ENCODE peak calls at places on chromosomes 13 and 19, in seven cellular contexts. V, I, S, M, J, O and H are unnamed samples.

GRCh38 chr19:40502647-40503046 is 35.8 kb downstream of the SPTBN4 start:
- DNase-seq in O (no peak), M (no peak), S (peak; percentile 17), V (peak; percentile 69), I (no peak), J (no peak), H (peak; percentile 72)

GRCh38 chr13:48426052-48426451 is 13.1 kb upstream of the LPAR6 start:
- DNase-seq in S (no peak), J (no peak), I (no peak), V (no peak), O (no peak), M (no peak), H (no peak)

GRCh38 chr19:4977299-4978174 is 8.6 kb downstream of the KDM4B start:
- DNase-seq in M (peak; percentile 95), V (peak; percentile 65), S (no peak), I (no peak), O (peak; percentile 68), J (peak; percentile 92), H (no peak)

GRCh38 chr19:18119243-18120105 is 21.9 kb downstream of the MAST3 start:
- DNase-seq in O (no peak), I (no peak), J (no peak), S (no peak), V (no peak), M (no peak), H (no peak)

GRCh38 chr19:33758541-33759013 is 38.1 kb upstream of the KCTD15 start:
- DNase-seq in J (no peak), I (no peak), S (no peak), O (no peak), V (no peak), M (peak; percentile 5), H (no peak)

GRCh38 chr13:63696055-63696454 is 2280.4 kb upstream of the PCDH20 start:
- DNase-seq in S (no peak), I (no peak), M (peak; percentile 93), V (no peak), J (peak; percentile 68), O (no peak), H (no peak)

GRCh38 chr19:32200312-32201038 is 144.9 kb upstream of the ZNF507 start:
- DNase-seq in O (no peak), M (no peak), S (no peak), J (no peak), V (no peak), I (no peak), H (no peak)

GRCh38 chr19:33556261-33556660 is 34.7 kb upstream of the PEPD start:
- DNase-seq in V (no peak), S (no peak), J (no peak), I (no peak), M (no peak), O (no peak), H (no peak)

GRCh38 chr19:17721821-17722220 is 2.5 kb downstream of the MAP1S start:
- DNase-seq in J (peak; percentile 43), M (peak; percentile 13), O (no peak), S (no peak), V (no peak), I (no peak), H (no peak)

DNA sequence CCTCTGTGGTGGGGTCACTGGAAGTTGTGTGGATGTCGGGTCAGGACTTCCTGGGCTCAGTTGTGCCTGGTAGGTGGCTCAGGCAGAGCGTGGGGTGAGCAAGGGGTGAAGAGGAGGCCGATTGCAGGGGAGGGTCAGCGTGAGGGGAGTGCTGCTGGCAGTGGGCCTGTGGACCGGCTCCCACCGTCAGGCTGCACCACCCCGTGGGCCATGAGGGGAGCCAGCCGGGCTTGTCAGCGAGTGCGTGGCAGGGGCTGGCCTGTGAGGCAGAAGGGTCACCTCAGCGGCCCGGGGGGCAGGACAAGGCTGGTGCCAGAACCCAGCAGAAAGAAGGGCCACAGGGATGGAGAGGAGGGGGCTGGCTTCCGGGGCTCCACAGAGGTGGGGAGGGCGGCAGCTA is 13.3 kb downstream of the RAB8A start:
- DNase-seq in O (no peak), V (no peak), M (no peak), S (no peak), I (no peak), J (no peak), H (no peak)
- H2AK5ac ChIP-seq in O (no peak overlapping the region), V (no peak overlapping the region), M (no peak overlapping the region), S (no peak overlapping the region), I (no peak overlapping the region), J (no peak overlapping the region), H (no peak overlapping the region)

GRCh38 chr19:37716140-37716539 is 3.4 kb downstream of the ZNF607 start:
- DNase-seq in M (no peak), I (no peak), O (no peak), S (no peak), J (no peak), V (no peak), H (no peak)
- H2AK5ac ChIP-seq in M (no peak overlapping the region), I (no peak overlapping the region), O (no peak overlapping the region), S (no peak overlapping the region), J (no peak overlapping the region), V (no peak overlapping the region), H (no peak overlapping the region)

DNA sequence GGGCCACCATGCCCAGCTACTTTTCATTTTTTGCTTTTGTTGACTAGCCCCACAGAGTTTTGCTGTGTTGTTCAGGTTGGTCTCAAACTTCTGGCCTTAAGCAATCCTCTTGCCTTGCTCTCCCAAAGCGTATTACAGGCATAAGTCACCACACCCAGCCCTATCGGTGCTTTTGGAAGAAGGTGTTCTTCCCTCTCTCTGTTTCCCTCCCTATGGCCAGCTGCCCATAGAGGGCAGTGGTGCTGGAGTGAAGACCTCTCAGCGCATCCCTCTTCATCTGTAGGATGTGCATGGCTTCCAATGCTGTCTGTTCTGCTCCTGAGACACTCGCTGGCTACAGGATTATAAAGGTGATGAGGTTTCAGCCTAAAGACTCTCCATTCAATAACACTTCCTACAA is 1.3 kb upstream of the CD22 start:
- DNase-seq in J (no peak), S (no peak), O (no peak), I (no peak), M (no peak), V (peak; percentile 58), H (peak; percentile 61)
- H2AK5ac ChIP-seq in J (no peak overlapping the region), S (no peak overlapping the region), O (no peak overlapping the region), I (no peak overlapping the region), M (no peak overlapping the region), V (no peak overlapping the region), H (no peak overlapping the region)

GRCh38 chr19:15323496-15324235 is 8.7 kb downstream of the BRD4 start:
- DNase-seq in V (peak; percentile 44), J (peak; percentile 67), O (peak; percentile 64), I (no peak), S (no peak), M (peak; percentile 53), H (no peak)
- H2AK5ac ChIP-seq in V (no peak overlapping the region), J (peak overlapping the region; percentile 31), O (no peak overlapping the region), I (no peak overlapping the region), S (no peak overlapping the region), M (no peak overlapping the region), H (no peak overlapping the region)

GRCh38 chr13:76406243-76406642 is 480.0 kb downstream of the KCTD12 start:
- DNase-seq in O (no peak), J (peak; percentile 33), V (no peak), S (no peak), I (no peak), M (no peak), H (no peak)
- H2AK5ac ChIP-seq in O (no peak overlapping the region), J (no peak overlapping the region), V (no peak overlapping the region), S (no peak overlapping the region), I (no peak overlapping the region), M (no peak overlapping the region), H (no peak overlapping the region)

DNA sequence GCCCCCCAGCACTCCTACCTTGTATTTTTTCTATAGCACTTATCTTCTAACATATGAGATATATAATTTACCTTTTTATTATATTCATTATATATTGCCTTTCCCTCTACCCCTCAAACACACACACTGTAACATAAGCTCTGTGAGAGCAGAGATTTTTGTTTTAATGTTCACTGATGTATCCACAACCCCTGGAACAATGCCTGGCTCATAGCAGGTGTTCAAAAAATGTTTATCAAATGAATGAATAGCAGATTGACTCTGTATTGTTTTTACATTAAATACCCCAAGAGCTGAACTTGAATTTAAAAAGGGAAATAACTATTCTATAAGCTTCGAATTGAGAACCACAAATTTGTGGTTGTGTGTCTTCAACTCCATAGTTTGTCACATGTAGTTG is 11.0 kb downstream of the POLR1D start:
- DNase-seq in V (no peak), M (no peak), I (no peak), J (no peak), O (no peak), S (no peak), H (no peak)
- H2AK5ac ChIP-seq in V (no peak overlapping the region), M (no peak overlapping the region), I (no peak overlapping the region), J (no peak overlapping the region), O (no peak overlapping the region), S (no peak overlapping the region), H (no peak overlapping the region)

GRCh38 chr19:13932911-13933393 is 5.3 kb downstream of the PODNL1 start:
- DNase-seq in O (no peak), I (no peak), J (no peak), S (no peak), V (no peak), M (no peak), H (no peak)

GRCh38 chr19:13929340-13929739 is 8.9 kb downstream of the PODNL1 start:
- DNase-seq in I (no peak), S (no peak), O (no peak), M (no peak), V (no peak), J (no peak), H (no peak)

GRCh38 chr19:13929956-13930355 is 8.3 kb downstream of the PODNL1 start:
- DNase-seq in I (no peak), S (no peak), J (no peak), M (no peak), V (no peak), O (no peak), H (no peak)

GRCh38 chr19:13930402-13930801 is 7.8 kb downstream of the PODNL1 start:
- DNase-seq in M (no peak), I (no peak), J (no peak), O (no peak), V (no peak), S (no peak), H (no peak)

DNA sequence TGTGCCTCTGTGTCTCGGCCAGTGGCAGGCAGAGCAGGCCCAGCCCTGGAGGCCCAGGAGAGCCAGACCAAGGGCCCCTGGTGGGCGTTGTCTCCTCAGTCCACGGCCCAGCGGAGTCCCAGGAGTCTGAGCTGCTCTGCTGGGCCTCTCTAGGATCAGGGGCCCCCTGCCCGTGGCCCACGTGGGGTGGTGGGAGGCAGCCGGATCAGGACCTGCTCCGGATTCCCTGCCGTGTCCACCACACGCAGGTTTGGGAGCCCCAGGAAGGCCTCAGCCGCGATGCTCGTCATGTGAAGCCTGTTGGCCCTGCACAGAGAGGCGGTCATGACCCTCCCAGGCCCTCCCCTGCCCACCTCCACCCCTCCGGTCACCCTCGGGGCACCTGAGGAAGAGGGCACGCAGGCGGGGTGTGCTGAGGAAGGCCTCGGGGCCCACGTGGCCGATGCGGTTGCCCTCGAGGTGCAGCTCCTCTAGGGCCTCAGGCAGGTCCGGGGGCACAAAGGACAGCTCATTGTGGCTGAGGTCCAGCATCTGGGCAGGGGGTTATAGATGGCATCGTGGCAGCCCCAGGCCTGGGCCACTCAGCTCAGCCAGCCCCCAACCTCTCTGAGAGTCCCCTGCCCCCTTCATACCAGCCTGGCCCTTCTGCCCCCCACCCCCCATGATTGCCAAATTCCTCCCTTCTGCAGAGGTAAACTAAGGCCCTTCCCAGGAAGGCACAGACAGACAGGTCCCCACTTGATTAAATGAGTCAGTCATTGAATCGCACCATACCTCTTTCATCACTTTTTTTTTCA is 6.4 kb downstream of the PODNL1 start:
- DNase-seq in J (no peak), I (no peak), M (no peak), O (no peak), V (no peak), S (no peak), H (no peak)
- H2AK5ac ChIP-seq in J (no peak overlapping the region), I (no peak overlapping the region), M (no peak overlapping the region), O (no peak overlapping the region), V (no peak overlapping the region), S (no peak overlapping the region), H (no peak overlapping the region)

GRCh38 chr13:47148543-47148942 is 251.7 kb upstream of the HTR2A start:
- DNase-seq in I (no peak), J (no peak), O (no peak), S (no peak), M (no peak), V (no peak), H (no peak)
- H2AK5ac ChIP-seq in I (no peak overlapping the region), J (no peak overlapping the region), O (no peak overlapping the region), S (no peak overlapping the region), M (no peak overlapping the region), V (no peak overlapping the region), H (no peak overlapping the region)